ENCODE peak calls at places on chromosomes 6 and 20, in seven cellular contexts. S is bronchial epithelial cell, Q is Peyer's patch, Z is cardiac fibroblast, E is GM12878, K is choroid plexus epithelial cell, A is adrenal gland. C is an unnamed sample.
A peak's percentile ranks its signal among the peaks of the same experiment; 100 is the strongest.

GRCh38 chr6:159801935-159802334 is 1.9 kb downstream of the PNLDC1 start:
- DNase-seq in S (no peak), Q (no peak), Z (peak; percentile 23), E (no peak), K (no peak), A (no peak), C (no peak)

GRCh38 chr6:142696689-142697088 is 248.3 kb downstream of the HIVEP2 start:
- DNase-seq in S (peak; percentile 31), Q (no peak), Z (no peak), E (no peak), K (no peak), A (no peak), C (no peak)

GRCh38 chr6:14948586-14949245 is 297.2 kb upstream of the JARID2 start:
- DNase-seq in S (no peak), Q (no peak), Z (no peak), E (no peak), K (no peak), A (no peak), C (no peak)

GRCh38 chr20:54619181-54619580 is 143.8 kb downstream of the DOK5 start:
- DNase-seq in S (no peak), Q (no peak), Z (no peak), E (no peak), K (no peak), A (no peak), C (no peak)

GRCh38 chr6:875012-875411 is 182.1 kb upstream of the EXOC2 start:
- DNase-seq in S (no peak), Q (no peak), Z (no peak), E (no peak), K (no peak), A (no peak), C (no peak)

GRCh38 chr6:125095501-125096301 is 57.9 kb upstream of the TPD52L1 start:
- DNase-seq in S (peak; percentile 73), Q (no peak), Z (peak; percentile 85), E (no peak), K (peak; percentile 75), A (no peak), C (peak; percentile 82)

GRCh38 chr6:137832110-137832509 is 34.9 kb upstream of the TNFAIP3 start:
- DNase-seq in S (peak; percentile 96), Q (no peak), Z (peak; percentile 56), E (no peak), K (peak; percentile 88), A (no peak), C (peak; percentile 75)

GRCh38 chr6:163520956-163521355 is 106.4 kb downstream of the QKI start:
- DNase-seq in S (peak; percentile 13), Q (no peak), Z (no peak), E (no peak), K (no peak), A (no peak), C (no peak)

GRCh38 chr6:14335071-14335470 is 217.5 kb downstream of the CD83 start:
- DNase-seq in S (no peak), Q (no peak), Z (no peak), E (no peak), K (no peak), A (no peak), C (no peak)

GRCh38 chr6:31396422-31397152 is 6.8 kb upstream of the MICA start:
- DNase-seq in S (peak; percentile 72), Q (peak; percentile 81), Z (peak; percentile 81), E (no peak), K (peak; percentile 88), A (peak; percentile 81), C (peak; percentile 83)

GRCh38 chr20:33301192-33301930 is 18.3 kb downstream of the BPIFB1 start:
- DNase-seq in S (no peak), Q (no peak), Z (no peak), E (no peak), K (peak; percentile 41), A (no peak), C (no peak)

GRCh38 chr6:53035549-53036213 is 29.5 kb upstream of the FBXO9 start:
- DNase-seq in S (no peak), Q (no peak), Z (peak; percentile 27), E (no peak), K (no peak), A (peak; percentile 73), C (no peak)

GRCh38 chr6:36829919-36830544 is 9.2 kb downstream of the CPNE5 start:
- DNase-seq in S (no peak), Q (no peak), Z (peak; percentile 91), E (no peak), K (no peak), A (peak; percentile 85), C (peak; percentile 86)

GRCh38 chr6:96157018-96157565 is 141.3 kb downstream of the FUT9 start:
- DNase-seq in S (peak; percentile 1), Q (no peak), Z (no peak), E (peak; percentile 28), K (no peak), A (no peak), C (no peak)

GRCh38 chr20:38202153-38202981 is 37.3 kb upstream of the TGM2 start:
- DNase-seq in S (no peak), Q (no peak), Z (no peak), E (no peak), K (no peak), A (no peak), C (no peak)

GRCh38 chr6:1164600-1164999 is 147.3 kb upstream of the FOXQ1 start:
- DNase-seq in S (no peak), Q (no peak), Z (no peak), E (no peak), K (no peak), A (no peak), C (no peak)

GRCh38 chr20:37956099-37956498 is 53.2 kb downstream of the VSTM2L start:
- DNase-seq in S (no peak), Q (no peak), Z (no peak), E (no peak), K (no peak), A (no peak), C (no peak)

GRCh38 chr6:143271024-143271423 is 179.5 kb downstream of the ADAT2 start:
- DNase-seq in S (peak; percentile 90), Q (no peak), Z (peak; percentile 79), E (no peak), K (peak; percentile 55), A (peak; percentile 53), C (peak; percentile 89)

GRCh38 chr6:3737149-3737830 is 14.2 kb downstream of the PXDC1 start:
- DNase-seq in S (no peak), Q (no peak), Z (no peak), E (no peak), K (no peak), A (no peak), C (peak; percentile 58)

GRCh38 chr6:43176423-43176786 is 5.3 kb downstream of the SRF start:
- DNase-seq in S (no peak), Q (no peak), Z (no peak), E (no peak), K (no peak), A (no peak), C (no peak)

GRCh38 chr20:53712212-53712977 is 118.8 kb upstream of the ZNF217 start:
- DNase-seq in S (no peak), Q (no peak), Z (no peak), E (no peak), K (no peak), A (no peak), C (no peak)

GRCh38 chr20:52083627-52084232 is 107.8 kb downstream of the ZFP64 start:
- DNase-seq in S (peak; percentile 61), Q (no peak), Z (peak; percentile 82), E (no peak), K (peak; percentile 87), A (peak; percentile 55), C (peak; percentile 83)

GRCh38 chr20:44650777-44651493 is 564 bp downstream of the ADA start:
- DNase-seq in S (no peak), Q (peak; percentile 42), Z (no peak), E (no peak), K (no peak), A (no peak), C (peak; percentile 13)

GRCh38 chr20:7682916-7683315 is 257.3 kb downstream of the HAO1 start:
- DNase-seq in S (no peak), Q (no peak), Z (no peak), E (no peak), K (no peak), A (no peak), C (no peak)

GRCh38 chr6:92329416-92329815 is 1089.9 kb downstream of the EPHA7 start:
- DNase-seq in S (no peak), Q (no peak), Z (no peak), E (no peak), K (peak; percentile 40), A (no peak), C (no peak)

GRCh38 chr6:169158182-169158573 is 95.5 kb downstream of the THBS2 start:
- DNase-seq in S (no peak), Q (no peak), Z (peak; percentile 97), E (no peak), K (peak; percentile 91), A (peak; percentile 52), C (peak; percentile 96)

GRCh38 chr6:47698342-47698787 is at the start of gene ADGRF4:
- DNase-seq in S (peak; percentile 99), Q (no peak), Z (peak; percentile 73), E (no peak), K (peak; percentile 91), A (peak; percentile 46), C (peak; percentile 74)

GRCh38 chr6:168408504-168409136 is 32.4 kb upstream of the SMOC2 start:
- DNase-seq in S (no peak), Q (no peak), Z (no peak), E (no peak), K (no peak), A (no peak), C (no peak)

DNA sequence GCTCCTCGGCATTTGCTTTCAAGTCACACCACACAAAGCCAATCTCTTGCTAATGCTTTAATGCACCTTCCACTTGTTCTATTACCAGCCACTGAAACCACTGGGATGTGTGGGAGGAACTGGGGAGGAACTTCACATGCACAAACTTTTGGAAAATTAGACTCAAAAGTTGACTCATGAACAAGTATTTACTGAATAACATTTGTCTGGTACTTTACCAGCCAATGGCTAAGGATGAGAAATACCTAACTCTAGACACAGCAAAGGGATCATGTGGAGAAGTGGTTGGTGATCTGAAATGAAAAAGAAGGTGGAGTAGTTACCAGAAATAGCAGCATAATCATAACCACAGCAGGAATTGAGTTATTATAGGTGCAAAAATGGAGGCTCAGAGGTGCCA is 554.0 kb upstream of the NOX3 start:
- DNase-seq in S (no peak), Q (no peak), Z (no peak), E (no peak), K (no peak), A (no peak), C (no peak)
- H3K4me3 ChIP-seq in S (no peak overlapping the region), Q (no peak overlapping the region), Z (no peak overlapping the region), E (no peak overlapping the region), K (no peak overlapping the region), A (no peak overlapping the region), C (no peak overlapping the region)

GRCh38 chr6:90653750-90654149 is 66.9 kb upstream of the MAP3K7 start:
- DNase-seq in S (no peak), Q (no peak), Z (no peak), E (no peak), K (no peak), A (no peak), C (no peak)
- TF ChIP-seq CTCF in S (no peak), Q (no peak), Z (no peak), E (no peak), K (no peak), A (no peak), C (no peak)

GRCh38 chr6:149884215-149884614 is 13.7 kb downstream of the RAET1E start:
- DNase-seq in S (peak; percentile 81), Q (no peak), Z (peak; percentile 72), E (no peak), K (peak; percentile 65), A (peak; percentile 59), C (peak; percentile 62)
- H3K4me3 ChIP-seq in S (no peak overlapping the region), Q (no peak overlapping the region), Z (no peak overlapping the region), E (no peak overlapping the region), K (no peak overlapping the region), A (no peak overlapping the region), C (no peak overlapping the region)

GRCh38 chr20:58864346-58864745 is 11.8 kb downstream of the GNAS start:
- DNase-seq in S (no peak), Q (no peak), Z (no peak), E (no peak), K (no peak), A (no peak), C (no peak)
- TF ChIP-seq CTCF in S (peak; percentile 17), Q (peak; percentile 42), Z (no peak), E (peak; percentile 54), K (peak; percentile 14), A (no peak), C (no peak)

C was measured in fibroblast of the aortic adventitia.